ENCODE peak calls at places on chromosome 5, in nine cellular contexts. B is mammary epithelial cell; F is neural progenitor cell; M is suprapubic skin; W is HCT116; Q is CD8-positive, alpha-beta T cell; K is bronchial epithelial cell; S is PC-9; L is BJ. D is an unnamed sample. For H3K27me3, the result is how much of the 10 kb centered on the place peaks cover.

GRCh38 chr5:80960531-80961375 is 590 bp downstream of the RASGRF2 start:
- DNase-seq in S (peak), B (peak), F (peak), K (no peak), L (no peak), W (no peak), Q (peak), M (no peak), D (no peak)

GRCh38 chr5:122351416-122352157 is 39.5 kb downstream of the SNCAIP start:
- DNase-seq in S (no peak), K (no peak), Q (no peak), L (no peak), B (no peak), M (no peak), F (no peak), W (no peak), D (no peak)

GRCh38 chr5:131242728-131243255 is 21.1 kb upstream of the CDC42SE2 start:
- DNase-seq in S (peak), B (peak), Q (no peak), L (peak), M (no peak), W (no peak), K (peak), F (no peak), D (peak)

GRCh38 chr5:119336262-119336661 is 19.6 kb upstream of the TNFAIP8 start:
- DNase-seq in B (no peak), M (no peak), W (no peak), F (no peak), L (no peak), S (no peak), K (no peak), Q (no peak), D (no peak)

GRCh38 chr5:68891718-68892117 is 202.1 kb upstream of the SLC30A5 start:
- DNase-seq in L (no peak), K (no peak), W (no peak), Q (no peak), S (no peak), M (no peak), B (no peak), F (no peak), D (no peak)

GRCh38 chr5:150295172-150295611 is 5.6 kb upstream of the CAMK2A start:
- DNase-seq in M (no peak), L (no peak), W (no peak), K (peak), F (no peak), B (peak), Q (no peak), S (peak), D (peak)

GRCh38 chr5:152568101-152568500 is 163.0 kb upstream of the NMUR2 start:
- DNase-seq in K (no peak), Q (no peak), S (no peak), B (no peak), L (no peak), W (no peak), M (no peak), F (no peak), D (no peak)

GRCh38 chr5:165560641-165561040 is 2055.2 kb downstream of the MAT2B start:
- DNase-seq in K (no peak), S (no peak), W (no peak), M (no peak), F (no peak), B (no peak), Q (no peak), L (no peak), D (no peak)

GRCh38 chr5:322281-322941 is 897 bp downstream of the AHRR start:
- DNase-seq in F (no peak), L (no peak), S (no peak), Q (no peak), W (no peak), B (no peak), K (no peak), M (peak), D (no peak)

DNA sequence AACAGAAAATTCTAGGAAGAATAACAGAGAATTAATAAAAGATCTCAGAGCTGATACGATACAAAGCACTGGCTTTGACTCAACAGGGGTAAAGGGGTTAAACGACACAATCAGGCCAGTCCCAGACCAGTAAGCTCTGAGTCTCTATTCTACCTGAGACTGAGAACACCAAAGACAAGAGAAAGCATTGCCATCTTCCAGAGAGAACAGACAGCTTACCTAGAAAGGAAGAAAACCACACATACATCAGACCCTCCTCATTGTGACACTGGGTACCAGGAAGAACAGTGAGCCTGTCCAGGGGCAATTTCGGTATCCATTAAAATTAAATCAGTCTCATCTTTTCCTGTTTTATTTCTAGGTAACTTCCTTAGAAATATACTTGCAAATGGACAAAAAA is 41.1 kb downstream of the MRPL36 start:
- DNase-seq in M (no peak), K (no peak), F (no peak), L (no peak), Q (no peak), W (no peak), S (no peak), B (no peak), D (no peak)
- H3K27me3 ChIP-seq in M (under half), K (under half), F (under half), L (under half), Q (under half), W (under half), S (half or more), B (under half), D (under half)

DNA sequence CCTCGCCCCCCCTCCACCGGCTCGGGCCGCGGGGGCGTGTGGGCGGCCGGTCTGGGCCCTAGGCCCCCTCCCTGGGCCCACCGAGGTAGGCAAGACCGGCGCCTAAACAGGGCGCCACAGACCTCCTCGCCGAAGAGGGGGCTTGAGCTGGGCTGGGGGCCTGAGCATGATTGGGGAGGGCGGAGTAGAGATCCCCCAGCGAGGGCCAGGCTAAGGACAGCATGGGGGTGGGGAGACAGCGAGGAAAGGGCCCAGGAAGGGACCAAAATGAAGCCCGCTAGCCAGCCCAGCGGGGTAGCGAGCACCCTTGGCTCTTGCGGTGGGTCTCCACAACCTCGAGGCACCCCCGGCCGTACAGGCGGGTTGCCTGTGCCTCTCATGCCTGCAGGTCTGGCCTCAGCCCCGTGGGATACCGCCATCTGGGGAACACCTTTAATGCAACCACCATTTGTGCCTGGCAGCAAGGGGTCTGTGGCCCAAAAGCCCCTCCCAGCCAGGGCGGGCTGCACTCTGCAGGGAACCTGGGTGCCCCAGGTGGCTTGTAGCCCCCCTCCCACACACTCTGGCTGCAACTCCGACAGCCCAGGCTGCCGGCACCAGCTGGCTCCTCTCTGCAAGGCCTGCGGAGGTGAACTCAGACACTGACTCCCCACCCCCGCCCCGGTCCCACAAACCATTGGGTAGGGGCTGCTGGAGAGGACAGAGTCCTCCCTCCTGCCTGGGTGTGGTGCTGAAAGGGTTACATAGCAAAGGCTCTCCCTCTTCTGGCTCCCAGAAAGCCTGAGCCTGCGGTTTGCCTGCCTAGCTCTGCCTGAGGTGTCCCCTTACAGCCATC is 109.2 kb downstream of the PSD2 start:
- DNase-seq in W (no peak), F (peak), S (no peak), Q (no peak), L (no peak), M (peak), K (no peak), B (no peak), D (no peak)
- H3K4me3 ChIP-seq in W (peak), F (peak), S (no peak), Q (peak), L (no peak), M (peak), K (no peak), B (peak), D (peak)

DNA sequence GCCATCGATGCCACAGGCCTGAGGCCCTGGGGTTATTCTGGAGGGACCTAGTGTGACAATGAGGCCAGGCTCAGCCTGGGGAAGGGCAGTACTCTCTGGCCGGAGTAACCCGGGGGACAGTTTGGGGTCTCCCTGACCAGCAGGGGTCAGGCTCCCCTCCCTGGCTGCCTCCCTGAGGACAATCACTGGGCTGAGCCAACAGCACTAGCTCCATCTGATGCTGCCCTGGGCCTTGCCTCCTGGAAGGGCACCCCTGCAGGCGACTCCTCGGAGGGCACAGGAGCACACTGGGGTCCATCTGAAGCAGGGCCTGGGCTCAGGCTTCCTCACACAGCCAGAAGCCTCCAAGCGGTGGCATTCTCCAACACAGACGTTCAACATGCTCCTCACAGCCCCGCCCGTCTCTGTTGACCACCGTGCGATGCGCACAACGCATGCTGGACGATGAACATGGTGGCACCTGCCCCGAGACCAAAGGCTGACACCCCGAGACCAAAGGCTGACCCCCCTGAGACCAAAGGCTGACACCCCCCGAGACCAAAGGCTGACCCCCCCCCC is 68.3 kb downstream of the ADAMTS2 start:
- DNase-seq in M (no peak), B (no peak), K (no peak), W (no peak), Q (no peak), L (no peak), F (no peak), S (no peak), D (no peak)
- TF ChIP-seq CTCF in M (no peak), B (no peak), K (no peak), W (no peak), Q (no peak), L (no peak), F (peak), S (no peak), D (peak)

GRCh38 chr5:2410451-2410850 is 341.0 kb downstream of the IRX2 start:
- DNase-seq in S (no peak), M (no peak), W (no peak), L (no peak), K (no peak), B (no peak), Q (no peak), F (no peak), D (no peak)
- H3K27me3 ChIP-seq in S (half or more), M (under half), W (under half), L (under half), K (under half), B (under half), Q (under half), F (under half), D (under half)

GRCh38 chr5:41012318-41012717 is 58.8 kb downstream of the MROH2B start:
- DNase-seq in K (no peak), B (no peak), M (no peak), S (no peak), F (no peak), Q (no peak), L (no peak), W (no peak), D (no peak)

GRCh38 chr5:41004931-41005330 is 66.2 kb downstream of the MROH2B start:
- DNase-seq in K (no peak), M (no peak), L (no peak), F (no peak), Q (no peak), B (no peak), S (no peak), W (no peak), D (no peak)

GRCh38 chr5:41003670-41004376 is 67.3 kb downstream of the MROH2B start:
- DNase-seq in F (no peak), Q (no peak), W (no peak), K (no peak), S (no peak), B (no peak), M (no peak), L (no peak), D (no peak)

GRCh38 chr5:41010572-41010971 is 60.6 kb downstream of the MROH2B start:
- DNase-seq in B (no peak), Q (no peak), F (no peak), W (no peak), M (no peak), S (no peak), K (no peak), L (no peak), D (no peak)

DNA sequence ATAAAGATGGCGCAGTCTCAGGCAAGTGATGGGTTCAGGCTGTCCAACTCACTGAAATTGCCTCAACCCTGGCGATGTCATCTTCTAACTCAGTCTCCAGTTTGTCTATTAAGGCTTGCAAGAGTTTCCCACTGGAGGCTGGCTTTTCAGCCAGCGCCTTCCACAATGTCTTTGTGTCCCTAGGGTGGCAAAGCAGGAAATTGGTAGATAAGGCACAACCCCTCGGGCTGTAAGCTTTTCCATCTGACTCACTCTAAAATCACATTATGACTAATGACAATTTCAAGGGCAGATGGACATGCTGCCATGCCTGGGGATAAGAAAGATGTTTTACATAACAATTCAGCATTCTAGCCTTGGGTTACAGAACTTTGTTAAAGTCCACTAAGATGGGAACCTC is 61.9 kb downstream of the MROH2B start:
- DNase-seq in B (peak), M (no peak), Q (no peak), S (peak), F (no peak), L (no peak), K (peak), W (peak), D (no peak)
- H3K4me3 ChIP-seq in B (no peak), M (no peak), Q (no peak), S (no peak), F (no peak), L (no peak), K (no peak), W (no peak), D (no peak)

DNA sequence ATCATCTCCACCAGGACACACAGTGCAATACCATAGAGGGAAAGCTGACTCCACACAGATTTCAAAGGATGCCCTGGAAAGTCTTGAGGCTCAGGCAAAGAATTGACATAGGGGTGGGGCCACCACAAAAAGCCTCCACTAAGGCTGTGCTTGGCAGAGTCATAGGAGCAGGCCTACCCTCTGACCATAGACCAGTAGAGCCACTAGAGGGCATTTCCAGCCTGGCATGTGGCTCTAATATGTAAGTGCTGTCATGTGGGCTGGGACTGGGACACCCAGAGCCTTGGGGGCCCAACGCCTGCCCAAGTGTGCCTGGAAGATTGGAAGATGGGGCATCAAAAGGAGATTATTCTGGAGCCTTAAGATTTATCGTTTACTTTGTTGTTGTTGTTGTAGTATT is 726.0 kb downstream of the DNAH5 start:
- DNase-seq in F (peak), B (peak), L (no peak), Q (no peak), K (peak), W (no peak), M (no peak), S (peak), D (no peak)
- TF ChIP-seq CTCF in F (peak), B (peak), L (no peak), Q (no peak), K (peak), W (no peak), M (no peak), S (no peak), D (peak)

GRCh38 chr5:2913306-2913705 is 161.8 kb upstream of the IRX2 start:
- DNase-seq in K (no peak), F (no peak), M (no peak), B (no peak), W (no peak), Q (no peak), L (no peak), S (no peak), D (no peak)
- H3K27me3 ChIP-seq in K (under half), F (under half), M (under half), B (under half), W (under half), Q (under half), L (under half), S (half or more), D (under half)

DNA sequence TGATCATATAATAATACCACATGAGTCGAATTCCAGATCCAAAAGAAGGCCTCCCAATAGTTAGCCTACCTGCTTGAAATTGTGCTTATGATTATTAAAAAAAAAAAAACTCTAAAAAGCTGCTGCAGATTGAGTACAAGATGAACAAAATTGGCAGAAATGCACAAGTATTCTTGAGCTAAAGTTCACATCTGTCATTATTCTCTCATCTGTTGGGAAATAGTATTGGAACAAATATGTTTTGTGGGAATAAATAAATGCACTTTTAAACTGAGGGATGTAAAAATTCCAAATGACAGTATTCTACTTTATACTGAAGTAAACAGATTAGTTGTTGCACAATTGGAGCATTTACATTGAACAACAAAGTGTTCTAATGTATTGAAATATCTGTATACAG is 15.7 kb downstream of the DAB2 start:
- DNase-seq in S (no peak), Q (no peak), B (no peak), F (no peak), L (no peak), W (no peak), K (no peak), M (no peak), D (no peak)
- H3K4me3 ChIP-seq in S (no peak), Q (no peak), B (no peak), F (no peak), L (no peak), W (no peak), K (no peak), M (no peak), D (no peak)

GRCh38 chr5:66596791-66597757 is 881 bp downstream of the MAST4 start:
- DNase-seq in W (no peak), B (peak), M (peak), K (peak), L (no peak), F (peak), Q (no peak), S (no peak), D (no peak)
- TF ChIP-seq CTCF in W (no peak), B (peak), M (no peak), K (peak), L (no peak), F (peak), Q (no peak), S (no peak), D (no peak)

D was measured in kidney epithelial cell.